ENCODE peak calls at places on chromosomes 12 and 14, in seven cellular contexts. R, H, J, D, X, U and P are unnamed samples.

GRCh38 chr12:93453633-93454032 is 11.9 kb upstream of the UBE2N start:
- DNase-seq in D (no peak), X (no peak), H (no peak), U (no peak), J (no peak), R (no peak), P (no peak)

GRCh38 chr12:11719678-11720099 is 70.2 kb downstream of the ETV6 start:
- DNase-seq in R (peak; percentile 60), X (peak; percentile 12), U (no peak), H (no peak), J (peak; percentile 77), D (peak; percentile 88), P (no peak)

GRCh38 chr12:57612711-57613426 is 1.6 kb downstream of the ARHGEF25 start:
- DNase-seq in D (no peak), R (no peak), U (no peak), X (no peak), J (peak; percentile 44), H (no peak), P (no peak)

GRCh38 chr14:21960636-21961035 is 287.0 kb upstream of the OR4E1 start:
- DNase-seq in H (no peak), D (no peak), X (no peak), J (no peak), R (no peak), U (no peak), P (no peak)

GRCh38 chr12:121992059-121992879 is 29.4 kb upstream of the BCL7A start:
- DNase-seq in R (no peak), H (no peak), U (no peak), J (no peak), X (no peak), D (no peak), P (no peak)

GRCh38 chr12:7934153-7934552 is 1.8 kb downstream of the SLC2A3 start:
- DNase-seq in U (no peak), X (no peak), H (no peak), J (no peak), R (no peak), D (no peak), P (no peak)

GRCh38 chr14:44529026-44529425 is 21.9 kb upstream of the FSCB start:
- DNase-seq in R (no peak), X (no peak), H (no peak), J (no peak), D (no peak), U (no peak), P (no peak)

GRCh38 chr12:34379142-34379541 is 356.8 kb downstream of the ALG10 start:
- DNase-seq in X (no peak), D (no peak), U (no peak), H (no peak), R (no peak), J (no peak), P (no peak)

GRCh38 chr14:71119075-71119474 is 211.8 kb downstream of the PCNX1 start:
- DNase-seq in J (no peak), X (no peak), R (no peak), H (no peak), D (no peak), U (no peak), P (no peak)

GRCh38 chr12:52081263-52081733 is 1.8 kb downstream of the SMIM41 start:
- DNase-seq in U (no peak), H (no peak), R (no peak), J (no peak), D (peak; percentile 91), X (no peak), P (no peak)

GRCh38 chr12:53463802-53464375 is 12.0 kb downstream of the PCBP2 start:
- DNase-seq in X (no peak), U (no peak), H (no peak), J (no peak), D (no peak), R (no peak), P (no peak)

GRCh38 chr12:6603095-6603567 is 4.0 kb downstream of the CHD4 start:
- DNase-seq in D (no peak), H (no peak), J (peak; percentile 86), X (peak; percentile 32), R (peak; percentile 21), U (no peak), P (no peak)

GRCh38 chr12:29921307-29921706 is 137.6 kb upstream of the TMTC1 start:
- DNase-seq in R (no peak), D (no peak), X (no peak), J (no peak), U (no peak), H (no peak), P (no peak)

GRCh38 chr12:118061876-118062791 is 1.2 kb upstream of the WSB2 start:
- DNase-seq in U (peak; percentile 81), H (no peak), X (no peak), D (peak; percentile 73), J (peak; percentile 78), R (no peak), P (no peak)

GRCh38 chr12:5796171-5797091 is 148.6 kb downstream of the ANO2 start:
- DNase-seq in R (no peak), D (no peak), J (no peak), H (no peak), X (no peak), U (no peak), P (no peak)

DNA sequence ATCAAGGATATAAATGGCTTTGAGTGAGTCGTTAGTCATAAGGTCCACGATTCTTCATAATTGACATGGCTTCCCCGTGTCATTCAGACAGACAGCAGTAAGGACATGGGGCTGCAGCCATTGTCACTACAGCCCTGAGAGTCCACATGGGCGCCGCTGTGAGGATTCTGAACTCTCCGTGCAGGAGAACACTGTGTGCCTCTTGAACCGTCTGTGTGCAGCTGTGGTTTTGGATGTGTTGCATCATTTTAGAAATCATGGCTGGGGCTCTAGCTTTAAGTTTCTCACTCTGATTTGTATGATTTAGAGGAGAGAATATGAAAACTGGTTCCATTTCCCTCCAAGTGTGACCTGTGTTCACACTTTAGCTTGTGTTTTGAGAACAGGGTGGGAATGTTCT is 47.2 kb downstream of the NPAS3 start:
- DNase-seq in H (no peak), D (no peak), U (no peak), R (no peak), X (no peak), J (no peak), P (no peak)
- H3K27ac ChIP-seq in H (no peak overlapping the region), D (peak overlapping the region; percentile 33), U (no peak overlapping the region), R (no peak overlapping the region), X (no peak overlapping the region), J (no peak overlapping the region), P (no peak overlapping the region)

DNA sequence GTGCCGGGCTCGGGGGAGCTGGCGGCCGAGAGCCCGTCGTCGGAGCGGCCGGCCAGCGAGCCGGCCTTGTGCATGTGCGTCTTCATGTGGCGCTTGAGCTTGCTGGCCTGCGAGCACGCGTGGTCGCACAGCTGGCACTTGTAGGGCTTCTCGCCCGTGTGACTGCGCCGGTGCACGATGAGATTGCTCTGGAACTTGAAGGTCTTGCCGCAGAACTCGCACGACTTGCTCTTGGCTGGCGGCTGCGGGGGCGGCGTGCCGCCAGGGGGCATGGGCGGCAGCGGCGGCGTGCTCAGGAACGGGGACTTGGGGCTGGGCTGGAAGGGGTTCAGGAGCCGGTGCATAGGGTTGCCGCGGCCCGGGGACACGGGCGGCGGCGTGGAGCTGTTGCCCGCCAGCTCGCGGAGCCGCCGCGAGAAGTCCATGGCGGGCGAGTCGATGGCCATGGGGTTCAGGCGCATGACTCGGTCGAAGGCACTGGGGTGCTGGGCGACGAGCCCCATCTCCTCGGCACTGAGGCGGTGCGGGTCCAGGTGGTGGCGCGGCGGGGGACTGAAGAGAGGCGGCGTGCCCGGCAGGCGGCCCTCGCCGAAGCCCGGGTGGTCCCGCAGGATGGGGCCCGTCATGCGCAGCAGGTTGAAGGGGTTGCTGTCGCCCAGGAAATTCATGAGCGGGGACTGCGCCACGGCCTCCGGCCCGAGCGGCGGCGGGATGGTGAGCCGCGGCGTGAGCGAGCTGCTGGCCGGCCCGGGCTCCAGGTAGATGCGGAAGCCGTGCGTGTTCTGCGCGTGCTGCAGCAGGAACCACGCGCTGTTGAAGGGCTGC is 96.5 kb downstream of the BCL11B start:
- DNase-seq in U (peak; percentile 62), D (no peak), H (no peak), X (no peak), R (no peak), J (no peak), P (peak; percentile 79)
- H3K27me3 ChIP-seq in U (no peaks in the 10 kb centered on the region), D (no peaks in the 10 kb centered on the region), H (no peaks in the 10 kb centered on the region), X (no peaks in the 10 kb centered on the region), R (no peaks in the 10 kb centered on the region), J (no peaks in the 10 kb centered on the region), P (no peaks in the 10 kb centered on the region)

GRCh38 chr12:123670882-123671728 is at the start of gene TCTN2:
- DNase-seq in D (peak; percentile 97), X (peak; percentile 88), J (peak; percentile 96), H (peak; percentile 76), U (peak; percentile 98), R (peak; percentile 91), P (peak; percentile 95)
- H3K27ac ChIP-seq in D (no peak within 1 kb of the TSS), X (peak within 1 kb of the TSS; percentile 60), J (peak within 1 kb of the TSS; percentile 70), H (peak within 1 kb of the TSS; percentile 57), U (peak within 1 kb of the TSS; percentile 38), R (peak within 1 kb of the TSS; percentile 30), P (no peak within 1 kb of the TSS)

DNA sequence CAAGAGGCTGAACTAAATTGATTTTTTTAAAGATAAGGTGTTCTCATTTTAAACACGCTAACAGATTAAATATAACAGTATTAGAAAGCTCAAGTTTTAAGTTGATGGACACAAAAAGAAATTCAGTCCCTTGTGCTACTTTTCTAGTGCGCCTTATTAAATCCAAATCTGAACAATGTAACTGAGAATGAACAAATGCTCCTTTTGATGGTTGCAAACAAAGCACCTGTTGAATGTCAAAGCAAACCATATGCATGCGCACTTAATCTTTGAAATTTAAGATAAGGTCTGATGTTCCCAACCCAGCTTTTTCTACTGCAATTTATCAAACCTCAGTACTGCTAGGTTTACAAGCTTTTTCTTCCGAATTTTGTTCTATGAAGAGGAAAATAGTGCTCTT is 401.8 kb downstream of the PAWR start:
- DNase-seq in H (no peak), J (no peak), X (no peak), U (no peak), D (no peak), R (no peak), P (no peak)
- H3K27me3 ChIP-seq in H (no peaks in the 10 kb centered on the region), J (no peaks in the 10 kb centered on the region), X (no peaks in the 10 kb centered on the region), U (no peaks in the 10 kb centered on the region), D (no peaks in the 10 kb centered on the region), R (no peaks in the 10 kb centered on the region), P (no peaks in the 10 kb centered on the region)

GRCh38 chr12:111761706-111762105 is 5.0 kb upstream of the ALDH2 start:
- DNase-seq in X (no peak), J (no peak), R (no peak), D (peak; percentile 17), U (no peak), H (no peak), P (no peak)
- H3K27ac ChIP-seq in X (no peak overlapping the region), J (no peak overlapping the region), R (no peak overlapping the region), D (no peak overlapping the region), U (no peak overlapping the region), H (no peak overlapping the region), P (no peak overlapping the region)